ENCODE peak calls at places on chromosome 3, in nine cellular contexts. X is left cardiac atrium; A is psoas muscle; T is HEK293T; Y is mesothelial cell of epicardium; F is ELF-1; K is foreskin keratinocyte; S is HCEC 1CT; P is stimulated activated CD8-positive, alpha-beta memory T cell treated with anti-CD3 and anti-CD28 coated beads, Interleukin-7, amount 100 ng/mL, for 4 hours. L is an unnamed sample.

GRCh38 chr3:61858054-61858453 is 296.7 kb downstream of the PTPRG start:
- DNase-seq in Y (no peak), S (peak; percentile 54), K (peak; percentile 28), A (no peak), X (no peak), T (no peak), F (no peak), P (no peak), L (no peak)

GRCh38 chr3:16480861-16481569 is 32.5 kb downstream of the RFTN1 start:
- DNase-seq in P (no peak), F (no peak), S (peak; percentile 44), Y (no peak), X (no peak), K (peak; percentile 61), A (no peak), T (no peak), L (no peak)

GRCh38 chr3:107826727-107827126 is 264.1 kb downstream of the CD47 start:
- DNase-seq in S (no peak), Y (no peak), F (no peak), P (no peak), T (no peak), X (no peak), K (no peak), A (peak; percentile 17), L (no peak)

GRCh38 chr3:27990837-27991236 is 250.6 kb upstream of the CMC1 start:
- DNase-seq in X (no peak), A (no peak), S (no peak), T (no peak), K (peak; percentile 84), P (no peak), Y (no peak), F (no peak), L (no peak)

GRCh38 chr3:114308830-114309229 is 15.0 kb downstream of the TIGIT start:
- DNase-seq in T (no peak), S (no peak), X (no peak), P (peak; percentile 59), Y (no peak), A (no peak), K (no peak), F (no peak), L (no peak)

GRCh38 chr3:57942366-57942765 is 65.9 kb upstream of the FLNB start:
- DNase-seq in S (peak; percentile 43), T (no peak), Y (no peak), P (no peak), X (no peak), F (no peak), K (no peak), A (no peak), L (no peak)

GRCh38 chr3:138863776-138864113 is 29.0 kb upstream of the PIK3CB start:
- DNase-seq in A (no peak), P (no peak), T (no peak), K (no peak), F (no peak), S (no peak), Y (no peak), X (no peak), L (no peak)

GRCh38 chr3:133967992-133968892 is 61.5 kb downstream of the SLCO2A1 start:
- DNase-seq in Y (no peak), K (no peak), A (no peak), T (no peak), P (no peak), X (no peak), S (no peak), F (no peak), L (no peak)

GRCh38 chr3:31523543-31523942 is 9.2 kb upstream of the STT3B start:
- DNase-seq in T (no peak), X (no peak), S (no peak), K (no peak), A (no peak), P (no peak), F (no peak), Y (no peak), L (no peak)

GRCh38 chr3:41148446-41148845 is 50.9 kb upstream of the CTNNB1 start:
- DNase-seq in Y (no peak), S (no peak), T (peak; percentile 35), K (peak; percentile 15), F (no peak), A (no peak), P (no peak), X (no peak), L (no peak)

GRCh38 chr3:101070260-101071121 is 77.3 kb upstream of the ABI3BP start:
- DNase-seq in S (peak; percentile 26), K (peak; percentile 60), P (peak; percentile 10), X (peak; percentile 38), Y (no peak), A (peak; percentile 56), F (peak; percentile 93), T (peak; percentile 81), L (no peak)

GRCh38 chr3:49022751-49023171 is 840 bp downstream of the NDUFAF3 start:
- DNase-seq in A (no peak), T (no peak), S (no peak), Y (no peak), X (no peak), P (no peak), K (peak; percentile 13), F (peak; percentile 53), L (no peak)

GRCh38 chr3:42036483-42036823 is 54.7 kb upstream of the TRAK1 start:
- DNase-seq in T (no peak), S (peak; percentile 96), K (peak; percentile 86), Y (no peak), X (no peak), F (no peak), P (no peak), A (no peak), L (no peak)

GRCh38 chr3:172659246-172660002 is 51.4 kb downstream of the NCEH1 start:
- DNase-seq in T (no peak), K (no peak), A (no peak), F (no peak), Y (no peak), X (no peak), P (no peak), S (peak; percentile 43), L (no peak)

GRCh38 chr3:112170046-112170445 is 37.0 kb upstream of the GCSAM start:
- DNase-seq in P (no peak), Y (no peak), F (no peak), A (no peak), S (no peak), X (no peak), K (no peak), T (no peak), L (no peak)

GRCh38 chr3:16085884-16086608 is 88.4 kb upstream of the GALNT15 start:
- DNase-seq in A (peak; percentile 68), F (no peak), K (no peak), T (no peak), P (no peak), X (peak; percentile 74), Y (no peak), S (no peak), L (no peak)

GRCh38 chr3:125121246-125122010 is 65.6 kb upstream of the HEG1 start:
- DNase-seq in T (no peak), P (peak; percentile 21), F (no peak), Y (no peak), A (no peak), K (no peak), X (no peak), S (no peak), L (no peak)

GRCh38 chr3:77456881-77457280 is 417.0 kb downstream of the ROBO2 start:
- DNase-seq in X (no peak), K (no peak), A (no peak), T (no peak), S (no peak), P (no peak), Y (no peak), F (no peak), L (no peak)

GRCh38 chr3:45575491-45575923 is 19.0 kb upstream of the LIMD1 start:
- DNase-seq in K (peak; percentile 37), A (no peak), F (peak; percentile 32), P (no peak), X (no peak), S (no peak), T (no peak), Y (no peak), L (no peak)